ENCODE peak calls at places on chromosomes 3 and 15, in four cellular contexts. E, R, S and N are unnamed samples.

GRCh38 chr3:184449161-184449515 is 69.3 kb downstream of the CHRD start:
- DNase-seq in E (no peak), R (no peak), S (no peak), N (no peak)

GRCh38 chr3:73600293-73600938 is 24.3 kb downstream of the PDZRN3 start:
- DNase-seq in E (no peak), R (no peak), S (no peak), N (no peak)

GRCh38 chr3:182445576-182445975 is 347.7 kb upstream of the ATP11B start:
- DNase-seq in E (no peak), R (no peak), S (no peak), N (no peak)

GRCh38 chr3:157693762-157694161 is 190.5 kb upstream of the VEPH1 start:
- DNase-seq in E (no peak), R (no peak), S (no peak), N (no peak)

GRCh38 chr15:69034352-69034751 is 19.9 kb downstream of the NOX5 start:
- DNase-seq in E (no peak), R (no peak), S (peak), N (no peak)

GRCh38 chr3:100682056-100682853 is 27.0 kb upstream of the TFG start:
- DNase-seq in E (no peak), R (no peak), S (no peak), N (no peak)

GRCh38 chr15:69099976-69100375 is 60.5 kb upstream of the GLCE start:
- DNase-seq in E (no peak), R (no peak), S (no peak), N (no peak)

GRCh38 chr15:49741721-49742120 is 120.9 kb downstream of the DTWD1 start:
- DNase-seq in E (no peak), R (no peak), S (no peak), N (no peak)

GRCh38 chr15:77644543-77645247 is 12.0 kb upstream of the LINGO1 start:
- DNase-seq in E (no peak), R (no peak), S (no peak), N (no peak)

GRCh38 chr3:159480046-159480445 is 508.6 kb upstream of the IL12A start:
- DNase-seq in E (no peak), R (no peak), S (peak), N (no peak)

GRCh38 chr3:71146673-71147072 is 436.9 kb downstream of the FOXP1 start:
- DNase-seq in E (no peak), R (no peak), S (no peak), N (no peak)

GRCh38 chr15:87687176-87687890 is 569.2 kb downstream of the NTRK3 start:
- DNase-seq in E (no peak), R (no peak), S (no peak), N (no peak)

GRCh38 chr3:194775731-194776130 is 90.0 kb downstream of the FAM43A start:
- DNase-seq in E (no peak), R (no peak), S (no peak), N (no peak)

GRCh38 chr3:8280161-8280560 is 221.5 kb upstream of the LMCD1 start:
- DNase-seq in E (peak), R (no peak), S (no peak), N (no peak)

GRCh38 chr15:90225047-90225446 is 8.7 kb downstream of the CIB1 start:
- DNase-seq in E (no peak), R (no peak), S (no peak), N (no peak)

GRCh38 chr3:44981220-44981619 is 5.2 kb downstream of the EXOSC7 start:
- DNase-seq in E (no peak), R (no peak), S (peak), N (no peak)

GRCh38 chr15:41695750-41696436 is 35.7 kb downstream of the MGA start:
- DNase-seq in E (peak), R (peak), S (peak), N (no peak)

GRCh38 chr3:51385621-51386091 is 565 bp downstream of the MANF start:
- DNase-seq in E (no peak), R (no peak), S (peak), N (no peak)

GRCh38 chr15:31975446-31976229 is 54.7 kb upstream of the CHRNA7 start:
- DNase-seq in E (peak), R (no peak), S (no peak), N (no peak)

GRCh38 chr3:188734395-188734794 is 437.4 kb upstream of the TPRG1 start:
- DNase-seq in E (no peak), R (no peak), S (peak), N (no peak)

GRCh38 chr3:141176775-141177174 is 54.9 kb upstream of the PXYLP1 start:
- DNase-seq in E (no peak), R (no peak), S (no peak), N (no peak)

GRCh38 chr3:153166206-153166605 is 4.2 kb downstream of the RAP2B start:
- DNase-seq in E (no peak), R (no peak), S (peak), N (no peak)

GRCh38 chr3:54159917-54160316 is 37.6 kb downstream of the CACNA2D3 start:
- DNase-seq in E (no peak), R (no peak), S (no peak), N (no peak)

GRCh38 chr3:101228441-101228840 is 91.9 kb downstream of the IMPG2 start:
- DNase-seq in E (no peak), R (no peak), S (peak), N (no peak)

GRCh38 chr15:28875461-28875965 is 10.3 kb upstream of the APBA2 start:
- DNase-seq in E (no peak), R (no peak), S (no peak), N (no peak)

GRCh38 chr3:151169262-151169661 is 33.8 kb downstream of the GPR171 start:
- DNase-seq in E (no peak), R (no peak), S (no peak), N (no peak)

GRCh38 chr3:15471861-15472260 is 44.5 kb downstream of the EAF1 start:
- DNase-seq in E (no peak), R (no peak), S (no peak), N (no peak)

GRCh38 chr3:15470804-15471203 is 43.4 kb downstream of the EAF1 start:
- DNase-seq in E (no peak), R (no peak), S (no peak), N (no peak)

GRCh38 chr3:15465876-15466585 is 38.6 kb downstream of the EAF1 start:
- DNase-seq in E (no peak), R (no peak), S (no peak), N (no peak)

GRCh38 chr3:15467227-15468181 is 40.1 kb downstream of the EAF1 start:
- DNase-seq in E (peak), R (no peak), S (no peak), N (no peak)

DNA sequence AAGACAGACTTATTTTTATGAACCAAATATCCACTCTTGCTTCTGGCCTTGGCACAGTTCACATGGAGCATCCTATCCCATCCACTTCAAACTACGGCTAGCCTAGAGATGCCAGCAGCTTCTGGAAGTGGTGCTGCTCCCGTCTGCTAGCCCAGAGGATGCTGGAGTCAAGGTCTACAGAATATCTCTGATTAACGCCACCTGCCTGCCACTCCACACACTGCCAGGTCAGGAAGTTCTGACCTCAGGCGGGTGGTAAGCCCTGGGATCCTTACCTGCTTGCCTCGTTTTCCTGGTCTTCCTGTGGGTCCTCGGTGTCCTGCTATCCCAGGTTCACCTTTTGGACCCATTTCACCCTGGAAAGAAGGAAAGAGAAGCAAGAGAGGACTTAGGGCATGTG is 42.9 kb downstream of the EAF1 start:
- DNase-seq in E (no peak), R (no peak), S (no peak), N (no peak)
- TF ChIP-seq CTCF in E (no peak), R (no peak), S (no peak), N (no peak)

GRCh38 chr15:48641416-48641815 is 4.1 kb downstream of the FBN1 start:
- DNase-seq in E (no peak), R (no peak), S (peak), N (no peak)
- TF ChIP-seq CTCF in E (peak), R (no peak), S (peak), N (no peak)

GRCh38 chr3:43155016-43155415 is 49.1 kb upstream of the POMGNT2 start:
- DNase-seq in E (no peak), R (no peak), S (no peak), N (no peak)

GRCh38 chr3:43152649-43153048 is 46.8 kb upstream of the POMGNT2 start:
- DNase-seq in E (peak), R (no peak), S (no peak), N (no peak)

GRCh38 chr3:43155464-43156121 is 49.7 kb upstream of the POMGNT2 start:
- DNase-seq in E (peak), R (no peak), S (peak), N (no peak)

GRCh38 chr3:43156812-43157455 is 51.1 kb upstream of the POMGNT2 start:
- DNase-seq in E (no peak), R (no peak), S (no peak), N (no peak)

GRCh38 chr3:43153189-43154083 is 47.6 kb upstream of the POMGNT2 start:
- DNase-seq in E (no peak), R (no peak), S (no peak), N (no peak)
- TF ChIP-seq CTCF in E (peak), R (no peak), S (no peak), N (no peak)

GRCh38 chr3:128787256-128788253 is 61.6 kb downstream of the RAB7A start:
- DNase-seq in E (no peak), R (no peak), S (peak), N (no peak)
- TF ChIP-seq CTCF in E (peak), R (peak), S (peak), N (no peak)